ENCODE peak calls at places on chromosome 21, in six cellular contexts. One of them, this sample, is unnamed.

GRCh38 chr21:16241500-16241963 is 511.8 kb downstream of the USP25 start:
- DNase-seq in LHCN-M2: no peak
- DNase-seq in GM19239: no peak
- DNase-seq in T-helper 9 cell: no peak
- DNase-seq in kidney tubule cell: no peak
- DNase-seq in GM13977: no peak
- DNase-seq in this sample: peak; percentile 13

GRCh38 chr21:43899307-43900077 is 34.5 kb downstream of the AGPAT3 start:
- DNase-seq in LHCN-M2: no peak
- DNase-seq in kidney tubule cell: no peak
- DNase-seq in GM13977: no peak
- DNase-seq in T-helper 9 cell: no peak
- DNase-seq in GM19239: no peak
- DNase-seq in this sample: no peak

GRCh38 chr21:19603011-19603593 is 1199.5 kb upstream of the TMPRSS15 start:
- DNase-seq in LHCN-M2: no peak
- DNase-seq in GM13977: no peak
- DNase-seq in kidney tubule cell: no peak
- DNase-seq in T-helper 9 cell: no peak
- DNase-seq in GM19239: no peak
- DNase-seq in this sample: no peak

GRCh38 chr21:15480160-15480559 is 249.6 kb upstream of the USP25 start:
- DNase-seq in LHCN-M2: no peak
- DNase-seq in kidney tubule cell: no peak
- DNase-seq in GM13977: no peak
- DNase-seq in T-helper 9 cell: no peak
- DNase-seq in GM19239: no peak
- DNase-seq in this sample: no peak

GRCh38 chr21:30714946-30715345 is 3.6 kb downstream of the KRTAP21-3 start:
- DNase-seq in T-helper 9 cell: no peak
- DNase-seq in GM13977: no peak
- DNase-seq in GM19239: no peak
- DNase-seq in kidney tubule cell: no peak
- DNase-seq in LHCN-M2: no peak
- DNase-seq in this sample: no peak

GRCh38 chr21:33069994-33070811 is at the start of gene OLIG1:
- DNase-seq in kidney tubule cell: peak; percentile 62
- DNase-seq in T-helper 9 cell: no peak
- DNase-seq in GM13977: peak; percentile 52
- DNase-seq in GM19239: peak; percentile 51
- DNase-seq in LHCN-M2: peak; percentile 11
- DNase-seq in this sample: peak; percentile 36

GRCh38 chr21:45114072-45114471 is 39.7 kb downstream of the ADARB1 start:
- DNase-seq in LHCN-M2: no peak
- DNase-seq in GM19239: no peak
- DNase-seq in GM13977: no peak
- DNase-seq in kidney tubule cell: no peak
- DNase-seq in T-helper 9 cell: no peak
- DNase-seq in this sample: no peak

GRCh38 chr21:24759348-24760118 is 847.7 kb downstream of the MRPL39 start:
- DNase-seq in kidney tubule cell: no peak
- DNase-seq in T-helper 9 cell: no peak
- DNase-seq in GM19239: no peak
- DNase-seq in LHCN-M2: no peak
- DNase-seq in GM13977: no peak
- DNase-seq in this sample: no peak

GRCh38 chr21:32602099-32602498 is 10.1 kb downstream of the CFAP298 start:
- DNase-seq in GM19239: no peak
- DNase-seq in LHCN-M2: no peak
- DNase-seq in T-helper 9 cell: no peak
- DNase-seq in GM13977: no peak
- DNase-seq in kidney tubule cell: no peak
- DNase-seq in this sample: no peak

GRCh38 chr21:25039461-25040380 is 567.6 kb downstream of the MRPL39 start:
- DNase-seq in GM13977: peak; percentile 12
- DNase-seq in T-helper 9 cell: no peak
- DNase-seq in kidney tubule cell: peak; percentile 52
- DNase-seq in LHCN-M2: no peak
- DNase-seq in GM19239: no peak
- DNase-seq in this sample: peak; percentile 53

GRCh38 chr21:41504030-41504429 is 3.9 kb downstream of the TMPRSS2 start:
- DNase-seq in GM19239: no peak
- DNase-seq in T-helper 9 cell: no peak
- DNase-seq in LHCN-M2: no peak
- DNase-seq in kidney tubule cell: no peak
- DNase-seq in GM13977: no peak
- DNase-seq in this sample: peak; percentile 26

GRCh38 chr21:46397993-46398392 is 60.7 kb upstream of the DIP2A start:
- DNase-seq in GM19239: no peak
- DNase-seq in LHCN-M2: no peak
- DNase-seq in GM13977: no peak
- DNase-seq in T-helper 9 cell: no peak
- DNase-seq in kidney tubule cell: no peak
- DNase-seq in this sample: no peak

GRCh38 chr21:38841472-38841871 is 35.7 kb downstream of the ETS2 start:
- DNase-seq in kidney tubule cell: no peak
- DNase-seq in GM19239: no peak
- DNase-seq in T-helper 9 cell: no peak
- DNase-seq in LHCN-M2: no peak
- DNase-seq in GM13977: no peak
- DNase-seq in this sample: no peak

This sample was measured in M059J.